ENCODE peak calls at places on chromosomes 6 and 20, in nine cellular contexts. Q is SK-N-SH, E is tibial nerve, W is lower lobe of right lung, F is adrenal gland, N is heart left ventricle, A is psoas muscle, X is neuronal stem cell, G is testis. R is an unnamed sample. For H3K4me1, the result is how much of the 10 kb centered on the place peaks cover.

GRCh38 chr20:1130849-1131248 is 12.4 kb downstream of the PSMF1 start:
- DNase-seq in Q (no peak), E (no peak), W (peak), F (no peak), N (peak), A (peak), X (no peak), G (no peak), R (no peak)

GRCh38 chr6:111737065-111737521 is 131.4 kb upstream of the TRAF3IP2 start:
- DNase-seq in Q (no peak), E (no peak), W (no peak), F (no peak), N (no peak), A (no peak), X (no peak), G (no peak), R (no peak)

GRCh38 chr6:21455071-21455470 is 138.5 kb upstream of the SOX4 start:
- DNase-seq in Q (no peak), E (no peak), W (no peak), F (no peak), N (no peak), A (no peak), X (no peak), G (no peak), R (no peak)

GRCh38 chr6:21166754-21167153 is 426.8 kb upstream of the SOX4 start:
- DNase-seq in Q (no peak), E (no peak), W (no peak), F (no peak), N (no peak), A (no peak), X (no peak), G (no peak), R (no peak)

GRCh38 chr6:141956046-141956761 is 176.5 kb upstream of the GJE1 start:
- DNase-seq in Q (no peak), E (no peak), W (no peak), F (no peak), N (no peak), A (no peak), X (no peak), G (peak), R (no peak)

GRCh38 chr6:97059473-97059872 is 134.9 kb downstream of the KLHL32 start:
- DNase-seq in Q (peak), E (no peak), W (no peak), F (no peak), N (no peak), A (no peak), X (no peak), G (no peak), R (peak)

GRCh38 chr20:50931306-50932015 is at the start of gene ADNP:
- DNase-seq in Q (peak), E (peak), W (peak), F (peak), N (peak), A (peak), X (peak), G (peak), R (peak)

GRCh38 chr6:90025418-90026089 is 131.3 kb downstream of the GJA10 start:
- DNase-seq in Q (peak), E (no peak), W (no peak), F (no peak), N (no peak), A (no peak), X (no peak), G (no peak), R (no peak)

GRCh38 chr20:46770330-46771194 is 61.1 kb downstream of the SLC2A10 start:
- DNase-seq in Q (no peak), E (no peak), W (no peak), F (no peak), N (no peak), A (no peak), X (no peak), G (no peak), R (no peak)

GRCh38 chr6:111809264-111809663 is 64.0 kb downstream of the FYN start:
- DNase-seq in Q (no peak), E (no peak), W (no peak), F (no peak), N (no peak), A (no peak), X (no peak), G (no peak), R (no peak)

GRCh38 chr6:112348891-112349736 is 2.0 kb downstream of the RFPL4B start:
- DNase-seq in Q (no peak), E (no peak), W (no peak), F (no peak), N (no peak), A (no peak), X (no peak), G (no peak), R (no peak)

GRCh38 chr20:31751126-31751525 is 12.0 kb downstream of the TPX2 start:
- DNase-seq in Q (no peak), E (no peak), W (no peak), F (no peak), N (no peak), A (no peak), X (no peak), G (no peak), R (no peak)

GRCh38 chr6:159800141-159800865 is at the start of gene PNLDC1:
- DNase-seq in Q (no peak), E (no peak), W (no peak), F (no peak), N (no peak), A (no peak), X (no peak), G (peak), R (no peak)

GRCh38 chr20:37356961-37357371 is 11.0 kb downstream of the SRC start:
- DNase-seq in Q (peak), E (no peak), W (no peak), F (peak), N (no peak), A (no peak), X (no peak), G (no peak), R (no peak)

GRCh38 chr6:106927531-106928398 is 46.8 kb downstream of the CD24 start:
- DNase-seq in Q (no peak), E (no peak), W (no peak), F (peak), N (no peak), A (no peak), X (peak), G (peak), R (no peak)

GRCh38 chr20:40489886-40490285 is 199.2 kb downstream of the MAFB start:
- DNase-seq in Q (no peak), E (no peak), W (no peak), F (no peak), N (no peak), A (no peak), X (no peak), G (no peak), R (no peak)

GRCh38 chr20:10656270-10656669 is 17.5 kb downstream of the JAG1 start:
- DNase-seq in Q (no peak), E (no peak), W (no peak), F (no peak), N (no peak), A (no peak), X (no peak), G (no peak), R (no peak)

GRCh38 chr20:34768105-34768504 is 57.3 kb downstream of the NCOA6 start:
- DNase-seq in Q (no peak), E (no peak), W (no peak), F (no peak), N (no peak), A (no peak), X (no peak), G (no peak), R (no peak)

GRCh38 chr20:14853079-14853478 is 515.7 kb upstream of the FLRT3 start:
- DNase-seq in Q (no peak), E (no peak), W (no peak), F (no peak), N (no peak), A (no peak), X (no peak), G (no peak), R (no peak)

GRCh38 chr6:123830110-123830509 is 26.4 kb downstream of the NKAIN2 start:
- DNase-seq in Q (no peak), E (no peak), W (no peak), F (no peak), N (no peak), A (no peak), X (no peak), G (no peak), R (no peak)

GRCh38 chr6:163254341-163254835 is 160.1 kb upstream of the QKI start:
- DNase-seq in Q (peak), E (no peak), W (no peak), F (no peak), N (no peak), A (no peak), X (no peak), G (no peak), R (no peak)

GRCh38 chr20:62918830-62919229 is 7.5 kb downstream of the DIDO1 start:
- DNase-seq in Q (no peak), E (no peak), W (peak), F (no peak), N (no peak), A (no peak), X (no peak), G (no peak), R (no peak)

GRCh38 chr6:72952808-72953630 is 272.3 kb downstream of the KHDC1L start:
- DNase-seq in Q (no peak), E (no peak), W (no peak), F (no peak), N (no peak), A (no peak), X (no peak), G (no peak), R (no peak)

GRCh38 chr6:9266741-9267140 is 831.4 kb upstream of the SLC35B3 start:
- DNase-seq in Q (no peak), E (no peak), W (no peak), F (no peak), N (no peak), A (no peak), X (no peak), G (no peak), R (no peak)

GRCh38 chr6:89323461-89324098 is 8.5 kb upstream of the GABRR2 start:
- DNase-seq in Q (no peak), E (no peak), W (no peak), F (no peak), N (no peak), A (no peak), X (no peak), G (no peak), R (no peak)

GRCh38 chr6:111559193-111560097 is 46.2 kb downstream of the TRAF3IP2 start:
- DNase-seq in Q (no peak), E (no peak), W (no peak), F (no peak), N (no peak), A (peak), X (no peak), G (no peak), R (no peak)

GRCh38 chr6:169048806-169049205 is 204.8 kb downstream of the THBS2 start:
- DNase-seq in Q (no peak), E (no peak), W (no peak), F (no peak), N (no peak), A (no peak), X (no peak), G (no peak), R (no peak)

GRCh38 chr6:159184559-159184958 is 15.4 kb downstream of the FNDC1 start:
- DNase-seq in Q (no peak), E (no peak), W (no peak), F (no peak), N (no peak), A (no peak), X (no peak), G (no peak), R (no peak)

GRCh38 chr20:45833030-45833882 is at the start of gene SNX21:
- DNase-seq in Q (peak), E (peak), W (peak), F (peak), N (peak), A (peak), X (no peak), G (peak), R (peak)

GRCh38 chr6:22334778-22335177 is 37.9 kb upstream of the PRL start:
- DNase-seq in Q (no peak), E (no peak), W (no peak), F (no peak), N (no peak), A (no peak), X (no peak), G (no peak), R (no peak)

GRCh38 chr6:91094341-91094740 is 507.5 kb upstream of the MAP3K7 start:
- DNase-seq in Q (no peak), E (no peak), W (no peak), F (no peak), N (no peak), A (no peak), X (no peak), G (no peak), R (no peak)

GRCh38 chr6:90413867-90414266 is 117.2 kb upstream of the BACH2 start:
- DNase-seq in Q (peak), E (no peak), W (no peak), F (peak), N (peak), A (no peak), X (no peak), G (peak), R (peak)

GRCh38 chr20:478010-478948 is 15.9 kb upstream of the TBC1D20 start:
- DNase-seq in Q (no peak), E (no peak), W (no peak), F (no peak), N (no peak), A (no peak), X (no peak), G (no peak), R (no peak)

GRCh38 chr20:20741067-20742045 is 28.9 kb upstream of the RALGAPA2 start:
- DNase-seq in Q (no peak), E (no peak), W (no peak), F (no peak), N (no peak), A (no peak), X (no peak), G (no peak), R (no peak)

GRCh38 chr6:142879527-142879926 is 65.4 kb downstream of the HIVEP2 start:
- DNase-seq in Q (no peak), E (no peak), W (no peak), F (no peak), N (no peak), A (no peak), X (no peak), G (no peak), R (no peak)

GRCh38 chr6:100167585-100167984 is 173.6 kb upstream of the MCHR2 start:
- DNase-seq in Q (no peak), E (no peak), W (no peak), F (no peak), N (no peak), A (no peak), X (no peak), G (no peak), R (no peak)

GRCh38 chr6:39184906-39185580 is 44.2 kb downstream of the KCNK5 start:
- DNase-seq in Q (no peak), E (no peak), W (peak), F (peak), N (no peak), A (no peak), X (no peak), G (no peak), R (no peak)

DNA sequence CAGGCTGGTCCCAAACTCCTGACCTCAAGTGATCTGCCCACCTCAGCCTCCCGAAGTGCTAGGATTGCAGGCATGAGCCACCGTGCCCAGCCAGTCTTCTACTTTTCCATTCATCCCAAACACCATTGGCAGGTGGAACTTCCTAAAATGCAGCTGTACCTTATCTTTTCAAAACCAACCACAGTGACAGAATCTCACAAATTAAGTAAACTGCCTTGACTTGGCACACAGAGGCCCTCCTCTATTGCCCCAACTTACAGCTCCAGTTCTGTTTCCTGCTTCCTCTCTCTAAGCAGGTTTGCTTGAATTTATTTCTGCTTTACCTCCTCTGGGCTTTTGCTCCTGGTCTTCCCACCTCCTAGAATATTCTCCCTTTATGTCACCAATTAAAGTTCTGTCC is 7.6 kb downstream of the MYB start:
- DNase-seq in Q (no peak), E (no peak), W (no peak), F (no peak), N (no peak), A (no peak), X (no peak), G (no peak), R (no peak)
- H3K4me1 ChIP-seq in Q (under half), E (under half), W (under half), F (under half), N (under half), A (under half), X (under half), G (under half), R (under half)

GRCh38 chr6:150628908-150629307 is 29.2 kb downstream of the PLEKHG1 start:
- DNase-seq in Q (no peak), E (no peak), W (no peak), F (no peak), N (no peak), A (no peak), X (no peak), G (no peak), R (no peak)

GRCh38 chr6:150627601-150628012 is 27.9 kb downstream of the PLEKHG1 start:
- DNase-seq in Q (no peak), E (no peak), W (no peak), F (no peak), N (no peak), A (no peak), X (no peak), G (no peak), R (no peak)

GRCh38 chr6:150624199-150624598 is 24.5 kb downstream of the PLEKHG1 start:
- DNase-seq in Q (no peak), E (no peak), W (no peak), F (no peak), N (no peak), A (no peak), X (no peak), G (no peak), R (no peak)

GRCh38 chr6:150625927-150626326 is 26.2 kb downstream of the PLEKHG1 start:
- DNase-seq in Q (no peak), E (no peak), W (no peak), F (no peak), N (no peak), A (no peak), X (no peak), G (no peak), R (no peak)

DNA sequence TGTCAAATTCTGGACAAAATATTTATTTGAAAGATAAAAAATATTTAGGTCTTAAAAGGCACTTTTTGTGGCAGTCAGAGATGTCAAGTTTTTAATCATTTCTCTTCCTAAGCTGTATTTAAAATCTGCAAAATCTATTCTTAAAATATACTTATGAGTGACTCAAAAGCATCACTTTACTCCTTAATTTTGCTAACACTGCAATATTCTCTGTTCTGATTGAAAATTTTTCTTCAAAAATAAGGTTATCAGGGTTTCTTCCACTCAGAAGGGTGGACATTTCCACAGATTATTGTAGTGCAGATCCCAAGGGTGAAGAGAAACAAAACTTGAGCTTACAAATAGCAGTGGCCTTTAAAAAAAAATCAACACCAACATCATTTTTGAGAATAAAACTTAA is 27.5 kb downstream of the PLEKHG1 start:
- DNase-seq in Q (no peak), E (no peak), W (no peak), F (no peak), N (no peak), A (no peak), X (no peak), G (no peak), R (no peak)
- H3K4me1 ChIP-seq in Q (under half), E (under half), W (under half), F (under half), N (under half), A (under half), X (under half), G (under half), R (under half)

GRCh38 chr20:56417402-56417801 is 5.3 kb downstream of the CASS4 start:
- DNase-seq in Q (no peak), E (no peak), W (no peak), F (no peak), N (no peak), A (no peak), X (no peak), G (no peak), R (no peak)
- H3K4me1 ChIP-seq in Q (under half), E (under half), W (half or more), F (under half), N (under half), A (under half), X (under half), G (under half), R (under half)

GRCh38 chr6:52516269-52516668 is 60.6 kb downstream of the TRAM2 start:
- DNase-seq in Q (no peak), E (no peak), W (no peak), F (no peak), N (no peak), A (no peak), X (no peak), G (no peak), R (no peak)
- H3K4me1 ChIP-seq in Q (under half), E (half or more), W (half or more), F (under half), N (half or more), A (under half), X (under half), G (half or more), R (under half)

DNA sequence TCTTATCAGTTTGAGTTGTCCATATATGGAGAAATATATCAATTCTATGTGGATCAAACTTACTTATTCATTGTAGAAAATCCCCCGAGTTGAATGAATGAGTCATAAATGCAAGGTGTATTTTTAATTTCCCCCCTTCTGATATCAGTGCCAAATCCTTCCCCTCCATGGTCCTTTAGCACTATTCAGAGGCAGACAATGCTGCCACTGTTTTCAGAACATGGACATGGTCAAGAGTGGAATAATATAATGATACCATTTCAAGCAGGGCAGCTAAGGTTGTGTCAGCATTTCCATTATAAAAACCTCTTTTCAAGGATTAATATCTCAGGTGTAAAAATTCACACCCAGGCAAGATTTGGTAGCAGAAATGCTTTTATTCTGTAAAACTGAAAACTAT is 244.0 kb downstream of the FOXC1 start:
- DNase-seq in Q (no peak), E (no peak), W (no peak), F (no peak), N (no peak), A (no peak), X (no peak), G (no peak), R (no peak)
- H3K4me1 ChIP-seq in Q (under half), E (under half), W (under half), F (under half), N (under half), A (under half), X (under half), G (under half), R (under half)

GRCh38 chr6:167555836-167556235 is 230.9 kb downstream of the TTLL2 start:
- DNase-seq in Q (no peak), E (no peak), W (no peak), F (no peak), N (no peak), A (no peak), X (no peak), G (no peak), R (no peak)
- H3K4me1 ChIP-seq in Q (under half), E (half or more), W (under half), F (under half), N (under half), A (under half), X (under half), G (under half), R (under half)

GRCh38 chr6:45540375-45540920 is 162.7 kb upstream of the SUPT3H start:
- DNase-seq in Q (no peak), E (no peak), W (no peak), F (no peak), N (no peak), A (no peak), X (no peak), G (no peak), R (no peak)
- H3K4me1 ChIP-seq in Q (under half), E (under half), W (under half), F (under half), N (under half), A (under half), X (under half), G (under half), R (under half)

DNA sequence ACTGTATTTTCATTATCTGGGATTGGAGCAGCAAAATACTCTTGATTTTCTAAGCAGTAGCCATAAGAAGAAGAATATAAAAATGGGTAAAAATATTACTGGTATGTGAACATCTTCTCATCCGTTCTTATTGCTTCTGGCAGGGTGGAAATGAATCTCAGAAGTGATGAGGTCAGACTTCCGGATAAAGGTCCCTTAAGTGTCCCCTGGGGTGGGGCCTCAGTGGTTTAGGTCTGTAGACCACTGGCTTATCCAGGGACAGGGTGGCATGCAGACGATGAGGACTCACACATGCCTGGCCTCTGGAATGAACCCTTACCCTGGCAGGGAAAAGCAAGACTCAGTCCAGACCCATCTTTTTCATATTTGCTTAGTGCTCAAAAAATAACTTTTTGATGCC is 143.3 kb downstream of the UST start:
- DNase-seq in Q (no peak), E (no peak), W (no peak), F (no peak), N (no peak), A (no peak), X (no peak), G (no peak), R (no peak)
- H3K4me1 ChIP-seq in Q (under half), E (half or more), W (under half), F (under half), N (under half), A (under half), X (under half), G (under half), R (under half)